ENCODE peak calls at places on chromosomes 7 and 10, in six cellular contexts. U, R, X, Q, Y and A are unnamed samples.

GRCh38 chr10:30775779-30776591 is 146.4 kb upstream of the LYZL2 start:
- DNase-seq in U (no peak), R (no peak), X (peak), Q (no peak), Y (no peak), A (peak)

GRCh38 chr10:33804534-33804933 is 470.1 kb upstream of the NRP1 start:
- DNase-seq in U (no peak), R (no peak), X (no peak), Q (no peak), Y (no peak), A (no peak)

GRCh38 chr7:27239780-27240731 is 2.5 kb upstream of the EVX1 start:
- DNase-seq in U (no peak), R (no peak), X (no peak), Q (no peak), Y (no peak), A (no peak)

GRCh38 chr7:132140341-132140740 is 435.9 kb downstream of the PLXNA4 start:
- DNase-seq in U (no peak), R (no peak), X (no peak), Q (no peak), Y (no peak), A (no peak)

GRCh38 chr10:79322616-79323566 is 24.4 kb upstream of the PPIF start:
- DNase-seq in U (no peak), R (no peak), X (peak), Q (peak), Y (peak), A (no peak)

GRCh38 chr7:3884543-3884942 is 583.5 kb downstream of the SDK1 start:
- DNase-seq in U (no peak), R (no peak), X (no peak), Q (no peak), Y (no peak), A (no peak)

GRCh38 chr7:141102436-141102835 is 28.6 kb downstream of the TMEM178B start:
- DNase-seq in U (no peak), R (no peak), X (no peak), Q (no peak), Y (no peak), A (no peak)

GRCh38 chr10:69089638-69090599 is 2.0 kb downstream of the SRGN start:
- DNase-seq in U (no peak), R (no peak), X (no peak), Q (peak), Y (no peak), A (no peak)

GRCh38 chr10:122756656-122757055 is 57.0 kb upstream of the C10orf120 start:
- DNase-seq in U (no peak), R (no peak), X (no peak), Q (no peak), Y (no peak), A (no peak)

GRCh38 chr7:139687980-139688632 is 89.7 kb downstream of the HIPK2 start:
- DNase-seq in U (no peak), R (no peak), X (no peak), Q (no peak), Y (no peak), A (no peak)

GRCh38 chr7:69817835-69818646 is 219.8 kb downstream of the AUTS2 start:
- DNase-seq in U (no peak), R (no peak), X (no peak), Q (no peak), Y (no peak), A (no peak)

GRCh38 chr7:26653430-26653911 is 210.9 kb downstream of the SKAP2 start:
- DNase-seq in U (no peak), R (peak), X (no peak), Q (no peak), Y (peak), A (peak)

GRCh38 chr7:93036807-93037206 is 81.0 kb downstream of the SAMD9 start:
- DNase-seq in U (no peak), R (no peak), X (no peak), Q (peak), Y (no peak), A (no peak)

GRCh38 chr7:155798673-155799439 is 13.4 kb downstream of the SHH start:
- DNase-seq in U (no peak), R (no peak), X (no peak), Q (no peak), Y (no peak), A (no peak)

GRCh38 chr10:118957966-118958365 is 71.5 kb upstream of the NANOS1 start:
- DNase-seq in U (no peak), R (no peak), X (no peak), Q (no peak), Y (peak), A (no peak)

GRCh38 chr7:124085168-124085567 is 52.3 kb upstream of the TMEM229A start:
- DNase-seq in U (no peak), R (no peak), X (no peak), Q (no peak), Y (peak), A (no peak)

GRCh38 chr10:34814228-34815173 is 595 bp downstream of the PARD3 start:
- DNase-seq in U (peak), R (peak), X (no peak), Q (no peak), Y (peak), A (no peak)

GRCh38 chr10:29240991-29241660 is 47.7 kb upstream of the LYZL1 start:
- DNase-seq in U (no peak), R (no peak), X (no peak), Q (no peak), Y (peak), A (no peak)

GRCh38 chr10:102408728-102409603 is 9.6 kb downstream of the PSD start:
- DNase-seq in U (peak), R (peak), X (no peak), Q (peak), Y (peak), A (no peak)

GRCh38 chr7:1358376-1359050 is 100.8 kb downstream of the MICALL2 start:
- DNase-seq in U (no peak), R (no peak), X (no peak), Q (no peak), Y (no peak), A (no peak)

GRCh38 chr10:16884485-16884884 is 67.3 kb upstream of the RSU1 start:
- DNase-seq in U (no peak), R (no peak), X (no peak), Q (no peak), Y (no peak), A (no peak)

GRCh38 chr10:109773818-109774440 is 149.4 kb downstream of the XPNPEP1 start:
- DNase-seq in U (no peak), R (no peak), X (peak), Q (no peak), Y (no peak), A (no peak)

GRCh38 chr10:106473129-106473528 is 691.4 kb downstream of the SORCS1 start:
- DNase-seq in U (no peak), R (no peak), X (no peak), Q (no peak), Y (no peak), A (no peak)

GRCh38 chr7:140707132-140707531 is 10.6 kb downstream of the NDUFB2 start:
- DNase-seq in U (no peak), R (no peak), X (no peak), Q (no peak), Y (no peak), A (no peak)

GRCh38 chr7:7351832-7352231 is 169.5 kb downstream of the C1GALT1 start:
- DNase-seq in U (no peak), R (no peak), X (no peak), Q (no peak), Y (no peak), A (no peak)

GRCh38 chr7:55396386-55396785 is 31.2 kb downstream of the LANCL2 start:
- DNase-seq in U (no peak), R (no peak), X (no peak), Q (no peak), Y (no peak), A (no peak)